ENCODE peak calls at places on chromosomes 3 and 15, in seven cellular contexts. One of them, this sample, is unnamed.

GRCh38 chr3:192819001-192819569 is 91.7 kb upstream of the FGF12 start:
- DNase-seq in HFFc6: peak; percentile 73
- DNase-seq in WTC11: no peak
- DNase-seq in cardiac muscle cell: peak; percentile 2
- DNase-seq in Calu3: peak; percentile 51
- DNase-seq in PC-9: peak; percentile 46
- DNase-seq in dorsolateral prefrontal cortex: no peak
- DNase-seq in this sample: no peak

GRCh38 chr15:92947071-92947730 is 47.1 kb downstream of the CHD2 start:
- DNase-seq in HFFc6: no peak
- DNase-seq in WTC11: no peak
- DNase-seq in cardiac muscle cell: no peak
- DNase-seq in Calu3: no peak
- DNase-seq in PC-9: no peak
- DNase-seq in dorsolateral prefrontal cortex: no peak
- DNase-seq in this sample: no peak

GRCh38 chr3:155604126-155604525 is 140.7 kb downstream of the PLCH1 start:
- DNase-seq in HFFc6: no peak
- DNase-seq in WTC11: no peak
- DNase-seq in cardiac muscle cell: no peak
- DNase-seq in Calu3: no peak
- DNase-seq in PC-9: no peak
- DNase-seq in dorsolateral prefrontal cortex: no peak
- DNase-seq in this sample: no peak

GRCh38 chr3:33704891-33705290 is 13.2 kb downstream of the CLASP2 start:
- DNase-seq in HFFc6: no peak
- DNase-seq in WTC11: no peak
- DNase-seq in cardiac muscle cell: no peak
- DNase-seq in Calu3: no peak
- DNase-seq in PC-9: no peak
- DNase-seq in dorsolateral prefrontal cortex: no peak
- DNase-seq in this sample: no peak

GRCh38 chr3:149332227-149332765 is 1.1 kb downstream of the TM4SF18 start:
- DNase-seq in HFFc6: no peak
- DNase-seq in WTC11: no peak
- DNase-seq in cardiac muscle cell: no peak
- DNase-seq in Calu3: no peak
- DNase-seq in PC-9: no peak
- DNase-seq in dorsolateral prefrontal cortex: no peak
- DNase-seq in this sample: no peak

GRCh38 chr15:94162946-94163345 is 68.4 kb upstream of the MCTP2 start:
- DNase-seq in HFFc6: no peak
- DNase-seq in WTC11: no peak
- DNase-seq in cardiac muscle cell: no peak
- DNase-seq in Calu3: no peak
- DNase-seq in PC-9: no peak
- DNase-seq in dorsolateral prefrontal cortex: no peak
- DNase-seq in this sample: no peak

GRCh38 chr3:173743111-173743510 is 345.6 kb downstream of the NLGN1 start:
- DNase-seq in HFFc6: peak; percentile 29
- DNase-seq in WTC11: no peak
- DNase-seq in cardiac muscle cell: no peak
- DNase-seq in Calu3: no peak
- DNase-seq in PC-9: no peak
- DNase-seq in dorsolateral prefrontal cortex: no peak
- DNase-seq in this sample: no peak

GRCh38 chr3:29486087-29486486 is 205.2 kb downstream of the RBMS3 start:
- DNase-seq in HFFc6: peak; percentile 44
- DNase-seq in WTC11: no peak
- DNase-seq in cardiac muscle cell: no peak
- DNase-seq in Calu3: no peak
- DNase-seq in PC-9: no peak
- DNase-seq in dorsolateral prefrontal cortex: no peak
- DNase-seq in this sample: no peak

GRCh38 chr3:194740859-194741486 is 55.3 kb downstream of the FAM43A start:
- DNase-seq in HFFc6: peak; percentile 40
- DNase-seq in WTC11: no peak
- DNase-seq in cardiac muscle cell: peak; percentile 44
- DNase-seq in Calu3: peak; percentile 81
- DNase-seq in PC-9: peak; percentile 86
- DNase-seq in dorsolateral prefrontal cortex: no peak
- DNase-seq in this sample: no peak

GRCh38 chr15:60673156-60673555 is 194.2 kb upstream of the ICE2 start:
- DNase-seq in HFFc6: no peak
- DNase-seq in WTC11: no peak
- DNase-seq in cardiac muscle cell: no peak
- DNase-seq in Calu3: no peak
- DNase-seq in PC-9: no peak
- DNase-seq in dorsolateral prefrontal cortex: no peak
- DNase-seq in this sample: no peak

GRCh38 chr15:68564173-68564572 is 14.6 kb upstream of the CORO2B start:
- DNase-seq in HFFc6: no peak
- DNase-seq in WTC11: no peak
- DNase-seq in cardiac muscle cell: no peak
- DNase-seq in Calu3: no peak
- DNase-seq in PC-9: no peak
- DNase-seq in dorsolateral prefrontal cortex: no peak
- DNase-seq in this sample: no peak

GRCh38 chr3:134371542-134372324 is 2.5 kb downstream of the AMOTL2 start:
- DNase-seq in HFFc6: peak; percentile 52
- DNase-seq in WTC11: no peak
- DNase-seq in cardiac muscle cell: no peak
- DNase-seq in Calu3: no peak
- DNase-seq in PC-9: no peak
- DNase-seq in dorsolateral prefrontal cortex: no peak
- DNase-seq in this sample: no peak

GRCh38 chr3:177729939-177730700 is 532.8 kb upstream of the TBL1XR1 start:
- DNase-seq in HFFc6: no peak
- DNase-seq in WTC11: no peak
- DNase-seq in cardiac muscle cell: no peak
- DNase-seq in Calu3: no peak
- DNase-seq in PC-9: no peak
- DNase-seq in dorsolateral prefrontal cortex: no peak
- DNase-seq in this sample: peak; percentile 88

GRCh38 chr3:52237006-52237658 is 1.8 kb downstream of the TWF2 start:
- DNase-seq in HFFc6: no peak
- DNase-seq in WTC11: no peak
- DNase-seq in cardiac muscle cell: no peak
- DNase-seq in Calu3: peak; percentile 41
- DNase-seq in PC-9: peak; percentile 73
- DNase-seq in dorsolateral prefrontal cortex: no peak
- DNase-seq in this sample: no peak

GRCh38 chr15:90286678-90287077 is 21.2 kb downstream of the NGRN start:
- DNase-seq in HFFc6: no peak
- DNase-seq in WTC11: no peak
- DNase-seq in cardiac muscle cell: peak; percentile 35
- DNase-seq in Calu3: peak; percentile 30
- DNase-seq in PC-9: peak; percentile 35
- DNase-seq in dorsolateral prefrontal cortex: no peak
- DNase-seq in this sample: no peak

GRCh38 chr3:196219970-196220311 is 3.6 kb downstream of the SLC51A start:
- DNase-seq in HFFc6: no peak
- DNase-seq in WTC11: no peak
- DNase-seq in cardiac muscle cell: no peak
- DNase-seq in Calu3: no peak
- DNase-seq in PC-9: no peak
- DNase-seq in dorsolateral prefrontal cortex: no peak
- DNase-seq in this sample: no peak

GRCh38 chr15:36356978-36357582 is 222.3 kb upstream of the CDIN1 start:
- DNase-seq in HFFc6: peak; percentile 46
- DNase-seq in WTC11: no peak
- DNase-seq in cardiac muscle cell: no peak
- DNase-seq in Calu3: no peak
- DNase-seq in PC-9: no peak
- DNase-seq in dorsolateral prefrontal cortex: no peak
- DNase-seq in this sample: no peak

GRCh38 chr3:4670352-4670751 is 177.2 kb downstream of the ITPR1 start:
- DNase-seq in HFFc6: no peak
- DNase-seq in WTC11: peak; percentile 55
- DNase-seq in cardiac muscle cell: peak; percentile 25
- DNase-seq in Calu3: no peak
- DNase-seq in PC-9: no peak
- DNase-seq in dorsolateral prefrontal cortex: no peak
- DNase-seq in this sample: peak; percentile 39

GRCh38 chr15:77064118-77064517 is 6.8 kb downstream of the TSPAN3 start:
- DNase-seq in HFFc6: no peak
- DNase-seq in WTC11: no peak
- DNase-seq in cardiac muscle cell: no peak
- DNase-seq in Calu3: no peak
- DNase-seq in PC-9: no peak
- DNase-seq in dorsolateral prefrontal cortex: no peak
- DNase-seq in this sample: no peak

DNA sequence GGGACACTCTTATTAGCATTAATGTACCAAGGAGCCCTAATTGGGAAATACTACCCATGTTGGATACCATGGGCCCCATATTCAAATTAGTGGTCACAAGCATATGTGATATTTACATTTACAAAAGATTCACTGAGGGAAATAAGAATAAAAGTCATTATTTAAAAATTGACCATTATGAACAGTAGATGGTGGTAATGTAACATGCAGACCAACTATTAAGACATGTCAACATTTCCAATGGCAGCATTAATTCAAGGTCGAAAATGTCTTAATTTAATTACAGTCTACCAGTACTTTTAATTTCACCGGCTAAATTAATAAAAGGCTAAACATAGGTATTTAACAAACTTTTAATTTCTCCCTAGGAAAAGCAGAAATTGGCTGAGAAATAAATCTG is 26.3 kb downstream of the NEK11 start:
- DNase-seq in HFFc6: no peak
- DNase-seq in WTC11: no peak
- DNase-seq in cardiac muscle cell: no peak
- DNase-seq in Calu3: no peak
- DNase-seq in PC-9: no peak
- DNase-seq in dorsolateral prefrontal cortex: no peak
- DNase-seq in this sample: no peak
- TF ChIP-seq CTCF in HFFc6: peak; percentile 73
- TF ChIP-seq CTCF in WTC11: no peak
- TF ChIP-seq CTCF in cardiac muscle cell: peak; percentile 41
- TF ChIP-seq CTCF in Calu3: no peak
- TF ChIP-seq CTCF in PC-9: peak; percentile 61
- TF ChIP-seq CTCF in dorsolateral prefrontal cortex: peak; percentile 61
- TF ChIP-seq CTCF in this sample: peak; percentile 18

GRCh38 chr3:86989611-86990010 is 1.3 kb downstream of the VGLL3 start:
- DNase-seq in HFFc6: no peak
- DNase-seq in WTC11: no peak
- DNase-seq in cardiac muscle cell: no peak
- DNase-seq in Calu3: no peak
- DNase-seq in PC-9: no peak
- DNase-seq in dorsolateral prefrontal cortex: no peak
- DNase-seq in this sample: no peak

GRCh38 chr3:86991840-86992430 is 986 bp upstream of the VGLL3 start:
- DNase-seq in HFFc6: peak; percentile 54
- DNase-seq in WTC11: no peak
- DNase-seq in cardiac muscle cell: no peak
- DNase-seq in Calu3: no peak
- DNase-seq in PC-9: no peak
- DNase-seq in dorsolateral prefrontal cortex: no peak
- DNase-seq in this sample: no peak

GRCh38 chr3:86990171-86990733 is 697 bp downstream of the VGLL3 start:
- DNase-seq in HFFc6: peak; percentile 27
- DNase-seq in WTC11: peak; percentile 69
- DNase-seq in cardiac muscle cell: no peak
- DNase-seq in Calu3: peak; percentile 87
- DNase-seq in PC-9: peak; percentile 82
- DNase-seq in dorsolateral prefrontal cortex: no peak
- DNase-seq in this sample: peak; percentile 37

GRCh38 chr3:86991482-86991815 is 500 bp upstream of the VGLL3 start:
- DNase-seq in HFFc6: no peak
- DNase-seq in WTC11: no peak
- DNase-seq in cardiac muscle cell: no peak
- DNase-seq in Calu3: no peak
- DNase-seq in PC-9: no peak
- DNase-seq in dorsolateral prefrontal cortex: no peak
- DNase-seq in this sample: no peak

GRCh38 chr3:86990734-86991481 is at the start of gene VGLL3:
- DNase-seq in HFFc6: peak; percentile 84
- DNase-seq in WTC11: peak; percentile 90
- DNase-seq in cardiac muscle cell: peak; percentile 72
- DNase-seq in Calu3: peak; percentile 84
- DNase-seq in PC-9: peak; percentile 88
- DNase-seq in dorsolateral prefrontal cortex: no peak
- DNase-seq in this sample: peak; percentile 52
- TF ChIP-seq CTCF in HFFc6: peak; percentile 61
- TF ChIP-seq CTCF in WTC11: no peak
- TF ChIP-seq CTCF in cardiac muscle cell: peak; percentile 31
- TF ChIP-seq CTCF in Calu3: peak; percentile 39
- TF ChIP-seq CTCF in PC-9: no peak
- TF ChIP-seq CTCF in dorsolateral prefrontal cortex: no peak
- TF ChIP-seq CTCF in this sample: no peak

DNA sequence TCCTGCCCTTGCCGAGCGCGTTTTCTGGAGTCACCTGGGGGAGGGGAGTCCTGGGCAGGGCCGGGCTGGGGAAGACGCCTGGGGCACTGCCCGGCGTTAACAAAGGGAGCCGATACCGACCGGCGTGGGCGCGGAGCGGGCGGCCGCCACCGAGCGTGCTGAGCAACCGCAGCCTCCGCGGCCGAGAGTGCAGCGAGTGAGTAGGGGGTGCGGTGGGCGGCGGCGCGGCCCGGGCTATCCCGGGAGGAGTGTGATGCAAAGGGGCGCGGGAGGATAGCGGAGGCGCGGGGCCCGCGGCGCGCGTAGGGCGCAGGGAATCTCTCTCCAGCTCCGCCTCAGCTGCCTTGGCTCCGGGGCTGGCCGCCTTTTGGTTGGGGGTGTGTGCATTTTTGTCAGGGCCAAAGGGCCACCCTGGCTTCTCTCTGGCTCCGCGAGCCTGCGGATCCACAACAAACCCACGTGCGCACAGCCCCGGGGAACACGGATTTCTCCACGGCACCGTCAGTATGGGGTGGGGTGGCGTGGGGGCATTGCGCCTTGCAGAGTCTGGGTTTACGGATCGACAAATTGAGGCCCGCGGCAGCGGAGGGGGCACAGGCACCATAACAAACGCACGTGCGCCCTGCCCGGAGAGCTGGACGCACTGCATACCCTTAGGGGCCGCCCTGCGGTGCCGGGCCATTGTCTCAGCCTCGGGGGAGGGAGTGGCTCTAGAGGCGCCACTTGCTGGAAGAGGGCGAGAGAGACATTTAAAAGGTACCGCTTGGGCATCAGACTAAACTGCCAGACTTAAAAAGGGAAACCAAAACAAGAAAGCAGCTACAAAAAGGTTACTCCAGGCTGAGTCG is 537 bp downstream of the ST6GAL1 start:
- DNase-seq in HFFc6: peak; percentile 9
- DNase-seq in WTC11: peak; percentile 87
- DNase-seq in cardiac muscle cell: peak; percentile 84
- DNase-seq in Calu3: peak; percentile 79
- DNase-seq in PC-9: peak; percentile 71
- DNase-seq in dorsolateral prefrontal cortex: no peak
- DNase-seq in this sample: peak; percentile 73
- TF ChIP-seq CTCF in HFFc6: peak; percentile 13
- TF ChIP-seq CTCF in WTC11: no peak
- TF ChIP-seq CTCF in cardiac muscle cell: peak; percentile 11
- TF ChIP-seq CTCF in Calu3: no peak
- TF ChIP-seq CTCF in PC-9: peak; percentile 29
- TF ChIP-seq CTCF in dorsolateral prefrontal cortex: no peak
- TF ChIP-seq CTCF in this sample: no peak

DNA sequence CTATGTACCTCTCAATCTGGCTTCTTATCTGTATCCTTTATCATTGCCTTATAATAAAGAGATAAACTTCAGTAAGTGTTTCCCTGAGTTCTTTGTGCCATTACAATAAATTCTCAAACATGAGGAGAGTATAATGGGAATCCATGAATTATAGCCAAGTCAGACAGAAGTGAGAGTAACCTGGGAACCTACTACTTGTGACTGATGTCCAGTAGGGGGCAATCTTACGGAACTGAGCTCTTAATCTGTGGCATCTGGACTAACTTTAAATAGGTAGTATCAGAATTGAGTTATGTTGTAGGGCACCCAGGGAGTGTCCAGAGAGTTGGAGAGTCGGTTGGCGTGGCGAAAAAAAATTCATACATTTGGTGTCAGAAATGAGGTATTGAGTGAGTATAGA is 542.6 kb downstream of the ZBBX start:
- DNase-seq in HFFc6: no peak
- DNase-seq in WTC11: peak; percentile 20
- DNase-seq in cardiac muscle cell: peak; percentile 47
- DNase-seq in Calu3: peak; percentile 19
- DNase-seq in PC-9: no peak
- DNase-seq in dorsolateral prefrontal cortex: no peak
- DNase-seq in this sample: no peak
- TF ChIP-seq CTCF in HFFc6: peak; percentile 26
- TF ChIP-seq CTCF in WTC11: peak; percentile 59
- TF ChIP-seq CTCF in cardiac muscle cell: no peak
- TF ChIP-seq CTCF in Calu3: peak; percentile 43
- TF ChIP-seq CTCF in PC-9: peak; percentile 58
- TF ChIP-seq CTCF in dorsolateral prefrontal cortex: no peak
- TF ChIP-seq CTCF in this sample: peak; percentile 69

This sample was measured in glutamatergic neuron.